ENCODE peak calls at places on chromosomes 11 and 22, in four cellular contexts. A, H, D and V are unnamed samples.

GRCh38 chr22:45499746-45500145 is 2.9 kb upstream of the FBLN1 start:
- DNase-seq in A (no peak), H (no peak), D (no peak), V (peak)

GRCh38 chr22:46456818-46457163 is 80.6 kb downstream of the CELSR1 start:
- DNase-seq in A (no peak), H (no peak), D (no peak), V (no peak)

GRCh38 chr22:38172489-38173155 is 9.0 kb downstream of the PLA2G6 start:
- DNase-seq in A (peak), H (no peak), D (peak), V (no peak)

GRCh38 chr11:83437939-83438338 is 151.8 kb upstream of the CCDC90B start:
- DNase-seq in A (no peak), H (no peak), D (no peak), V (no peak)

GRCh38 chr11:8973121-8973520 is 8.9 kb upstream of the TMEM9B start:
- DNase-seq in A (no peak), H (no peak), D (no peak), V (no peak)

GRCh38 chr11:121650520-121651266 is 197.9 kb upstream of the SORL1-AS1 start:
- DNase-seq in A (no peak), H (no peak), D (no peak), V (no peak)

GRCh38 chr11:11732116-11732515 is 109.7 kb upstream of the USP47 start:
- DNase-seq in A (no peak), H (no peak), D (no peak), V (no peak)

GRCh38 chr11:64357446-64357845 is 1.5 kb upstream of the RPS6KA4 start:
- DNase-seq in A (no peak), H (no peak), D (no peak), V (no peak)

GRCh38 chr11:32487270-32487669 is 51.9 kb upstream of the WT1 start:
- DNase-seq in A (peak), H (no peak), D (no peak), V (no peak)

GRCh38 chr11:102109896-102110760 is at the start of gene YAP1:
- DNase-seq in A (peak), H (peak), D (peak), V (peak)
- H3K4me3 ChIP-seq in A (peak), H (peak), D (peak), V (peak)

GRCh38 chr22:42931421-42932196 is 74.5 kb upstream of the ARFGAP3 start:
- DNase-seq in A (no peak), H (no peak), D (no peak), V (peak)
- H3K4me3 ChIP-seq in A (no peak), H (no peak), D (no peak), V (no peak)

GRCh38 chr11:69969890-69970784 is 108.0 kb upstream of the ANO1 start:
- DNase-seq in A (no peak), H (no peak), D (no peak), V (no peak)
- H3K4me3 ChIP-seq in A (no peak), H (no peak), D (no peak), V (no peak)

GRCh38 chr11:88332851-88333250 is 4.7 kb downstream of the CTSC start:
- DNase-seq in A (peak), H (peak), D (no peak), V (peak)
- H3K4me3 ChIP-seq in A (peak), H (no peak), D (no peak), V (no peak)

GRCh38 chr11:96385187-96385586 is 4.5 kb downstream of the CCDC82 start:
- DNase-seq in A (no peak), H (no peak), D (no peak), V (no peak)
- H3K4me3 ChIP-seq in A (no peak), H (no peak), D (no peak), V (no peak)

DNA sequence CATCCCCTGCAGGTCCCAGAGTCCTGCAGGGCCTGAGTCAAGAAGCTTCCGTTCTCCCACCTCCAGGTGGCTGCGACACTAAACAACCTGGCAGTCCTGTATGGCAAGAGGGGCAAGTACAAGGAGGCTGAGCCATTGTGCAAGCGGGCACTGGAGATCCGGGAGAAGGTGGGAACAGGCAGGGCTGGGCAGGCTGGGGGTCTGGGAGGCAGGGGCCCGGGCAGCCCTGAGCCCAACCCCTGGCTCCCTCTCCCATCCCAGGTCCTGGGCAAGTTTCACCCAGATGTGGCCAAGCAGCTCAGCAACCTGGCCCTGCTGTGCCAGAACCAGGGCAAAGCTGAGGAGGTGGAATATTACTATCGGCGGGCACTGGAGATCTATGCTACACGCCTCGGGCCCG is 4.7 kb upstream of the RAB1B start:
- DNase-seq in A (no peak), H (no peak), D (no peak), V (no peak)
- H3K4me3 ChIP-seq in A (no peak), H (no peak), D (no peak), V (no peak)

GRCh38 chr11:134412508-134413333 is 679 bp upstream of the B3GAT1 start:
- DNase-seq in A (no peak), H (no peak), D (peak), V (no peak)
- H3K4me3 ChIP-seq in A (no peak), H (peak), D (peak), V (no peak)

DNA sequence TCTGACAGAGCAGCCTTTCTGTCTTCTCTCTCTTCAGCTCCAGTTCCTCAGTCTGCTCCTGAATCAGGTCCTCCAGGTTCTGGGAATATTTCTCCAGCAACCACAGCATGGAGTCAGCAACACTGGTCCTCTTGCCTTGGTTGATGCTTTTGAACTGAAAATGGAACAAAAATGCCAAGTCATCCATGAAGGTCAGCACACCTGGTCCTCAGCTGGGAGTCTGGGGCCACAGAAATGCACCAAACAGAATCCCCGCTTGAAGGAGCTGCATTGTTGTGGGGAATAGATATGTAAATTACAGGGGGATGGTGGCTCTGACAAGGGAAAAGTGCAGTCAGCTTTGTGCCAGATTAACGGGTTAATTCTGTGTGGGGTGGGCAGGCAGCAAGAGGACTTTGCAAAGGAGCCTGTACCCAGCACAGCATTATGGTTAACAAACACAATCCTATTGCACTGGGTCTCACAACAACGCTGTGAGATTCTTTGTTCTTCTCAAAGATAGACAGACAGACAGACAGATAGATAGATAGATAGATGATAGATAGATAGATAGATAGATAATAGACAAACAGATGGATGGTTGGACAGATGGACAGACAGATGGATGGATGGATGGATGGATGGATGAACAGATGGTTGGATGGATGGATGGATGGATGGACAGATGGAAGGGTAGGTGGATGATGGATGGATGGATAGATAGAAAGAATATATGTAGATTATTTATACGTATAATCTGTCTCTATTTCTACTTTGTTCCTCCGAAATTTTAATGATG is 33.8 kb upstream of the LRRC32 start:
- DNase-seq in A (no peak), H (no peak), D (no peak), V (no peak)
- H3K4me3 ChIP-seq in A (no peak), H (no peak), D (no peak), V (no peak)